ENCODE peak calls at places on chromosomes 11 and 22, in seven cellular contexts. One of them, this sample, is unnamed. For H3K27me3 and H3K9me3, the result is how much of the 10 kb centered on the place peaks cover.

GRCh38 chr11:73172992-73173656 is 31.0 kb upstream of the FCHSD2 start:
- DNase-seq in lung: no peak
- DNase-seq in PC-3: no peak
- DNase-seq in naive thymus-derived CD4-positive, alpha-beta T cell: no peak
- DNase-seq in fibroblast of lung: no peak
- DNase-seq in Peyer's patch: no peak
- DNase-seq in neural progenitor cell: no peak
- DNase-seq in this sample: no peak

GRCh38 chr11:85752890-85753581 is 57.9 kb downstream of the SYTL2 start:
- DNase-seq in lung: no peak
- DNase-seq in PC-3: no peak
- DNase-seq in naive thymus-derived CD4-positive, alpha-beta T cell: peak
- DNase-seq in fibroblast of lung: no peak
- DNase-seq in Peyer's patch: no peak
- DNase-seq in neural progenitor cell: no peak
- DNase-seq in this sample: no peak

GRCh38 chr11:2258501-2259465 is 11.6 kb downstream of the ASCL2 start:
- DNase-seq in lung: no peak
- DNase-seq in PC-3: no peak
- DNase-seq in naive thymus-derived CD4-positive, alpha-beta T cell: no peak
- DNase-seq in fibroblast of lung: no peak
- DNase-seq in Peyer's patch: peak
- DNase-seq in neural progenitor cell: no peak
- DNase-seq in this sample: no peak

GRCh38 chr11:16956538-16957153 is 57.6 kb downstream of the PLEKHA7 start:
- DNase-seq in lung: no peak
- DNase-seq in PC-3: peak
- DNase-seq in naive thymus-derived CD4-positive, alpha-beta T cell: no peak
- DNase-seq in fibroblast of lung: no peak
- DNase-seq in Peyer's patch: no peak
- DNase-seq in neural progenitor cell: no peak
- DNase-seq in this sample: no peak

GRCh38 chr11:108538022-108538424 is 39.8 kb upstream of the POGLUT3 start:
- DNase-seq in lung: peak
- DNase-seq in PC-3: no peak
- DNase-seq in naive thymus-derived CD4-positive, alpha-beta T cell: no peak
- DNase-seq in fibroblast of lung: peak
- DNase-seq in Peyer's patch: peak
- DNase-seq in neural progenitor cell: no peak
- DNase-seq in this sample: no peak

GRCh38 chr22:31923166-31923565 is 21.2 kb upstream of the YWHAH start:
- DNase-seq in lung: no peak
- DNase-seq in PC-3: no peak
- DNase-seq in naive thymus-derived CD4-positive, alpha-beta T cell: no peak
- DNase-seq in fibroblast of lung: no peak
- DNase-seq in Peyer's patch: no peak
- DNase-seq in neural progenitor cell: no peak
- DNase-seq in this sample: no peak

GRCh38 chr11:119320593-119321524 is 3.9 kb upstream of the MCAM start:
- DNase-seq in lung: peak
- DNase-seq in PC-3: peak
- DNase-seq in naive thymus-derived CD4-positive, alpha-beta T cell: peak
- DNase-seq in fibroblast of lung: peak
- DNase-seq in Peyer's patch: peak
- DNase-seq in neural progenitor cell: peak
- DNase-seq in this sample: no peak

GRCh38 chr11:119223856-119224255 is 17.7 kb downstream of the CBL start:
- DNase-seq in lung: no peak
- DNase-seq in PC-3: no peak
- DNase-seq in naive thymus-derived CD4-positive, alpha-beta T cell: no peak
- DNase-seq in fibroblast of lung: peak
- DNase-seq in Peyer's patch: no peak
- DNase-seq in neural progenitor cell: no peak
- DNase-seq in this sample: no peak

GRCh38 chr11:101442936-101443521 is 140.8 kb downstream of the TRPC6 start:
- DNase-seq in lung: no peak
- DNase-seq in PC-3: no peak
- DNase-seq in naive thymus-derived CD4-positive, alpha-beta T cell: no peak
- DNase-seq in fibroblast of lung: no peak
- DNase-seq in Peyer's patch: no peak
- DNase-seq in neural progenitor cell: no peak
- DNase-seq in this sample: no peak

GRCh38 chr11:102683277-102683676 is 22.3 kb downstream of the MMP27 start:
- DNase-seq in lung: no peak
- DNase-seq in PC-3: peak
- DNase-seq in naive thymus-derived CD4-positive, alpha-beta T cell: no peak
- DNase-seq in fibroblast of lung: no peak
- DNase-seq in Peyer's patch: no peak
- DNase-seq in neural progenitor cell: peak
- DNase-seq in this sample: no peak

GRCh38 chr11:11089805-11090204 is 232.0 kb upstream of the ZBED5 start:
- DNase-seq in lung: no peak
- DNase-seq in PC-3: no peak
- DNase-seq in naive thymus-derived CD4-positive, alpha-beta T cell: no peak
- DNase-seq in fibroblast of lung: no peak
- DNase-seq in Peyer's patch: no peak
- DNase-seq in neural progenitor cell: no peak
- DNase-seq in this sample: no peak

GRCh38 chr11:72643547-72643946 is 30.7 kb downstream of the PDE2A start:
- DNase-seq in lung: no peak
- DNase-seq in PC-3: peak
- DNase-seq in naive thymus-derived CD4-positive, alpha-beta T cell: no peak
- DNase-seq in fibroblast of lung: peak
- DNase-seq in Peyer's patch: no peak
- DNase-seq in neural progenitor cell: no peak
- DNase-seq in this sample: no peak

GRCh38 chr11:108732395-108732794 is 67.5 kb downstream of the DDX10 start:
- DNase-seq in lung: no peak
- DNase-seq in PC-3: no peak
- DNase-seq in naive thymus-derived CD4-positive, alpha-beta T cell: no peak
- DNase-seq in fibroblast of lung: no peak
- DNase-seq in Peyer's patch: no peak
- DNase-seq in neural progenitor cell: no peak
- DNase-seq in this sample: no peak

GRCh38 chr11:36403661-36404060 is 106.4 kb downstream of the TRAF6 start:
- DNase-seq in lung: no peak
- DNase-seq in PC-3: no peak
- DNase-seq in naive thymus-derived CD4-positive, alpha-beta T cell: no peak
- DNase-seq in fibroblast of lung: peak
- DNase-seq in Peyer's patch: no peak
- DNase-seq in neural progenitor cell: no peak
- DNase-seq in this sample: no peak

GRCh38 chr11:97361812-97362378 is 972.1 kb downstream of the JRKL start:
- DNase-seq in lung: no peak
- DNase-seq in PC-3: peak
- DNase-seq in naive thymus-derived CD4-positive, alpha-beta T cell: no peak
- DNase-seq in fibroblast of lung: peak
- DNase-seq in Peyer's patch: no peak
- DNase-seq in neural progenitor cell: no peak
- DNase-seq in this sample: no peak

GRCh38 chr22:46450931-46451660 is 86.3 kb downstream of the CELSR1 start:
- DNase-seq in lung: peak
- DNase-seq in PC-3: peak
- DNase-seq in naive thymus-derived CD4-positive, alpha-beta T cell: no peak
- DNase-seq in fibroblast of lung: no peak
- DNase-seq in Peyer's patch: no peak
- DNase-seq in neural progenitor cell: no peak
- DNase-seq in this sample: no peak

GRCh38 chr11:120515186-120515723 is 3.7 kb downstream of the GRIK4 start:
- DNase-seq in lung: no peak
- DNase-seq in PC-3: no peak
- DNase-seq in naive thymus-derived CD4-positive, alpha-beta T cell: no peak
- DNase-seq in fibroblast of lung: no peak
- DNase-seq in Peyer's patch: no peak
- DNase-seq in neural progenitor cell: no peak
- DNase-seq in this sample: no peak

GRCh38 chr11:37504066-37504611 is 906.1 kb upstream of the RAG2 start:
- DNase-seq in lung: no peak
- DNase-seq in PC-3: peak
- DNase-seq in naive thymus-derived CD4-positive, alpha-beta T cell: no peak
- DNase-seq in fibroblast of lung: peak
- DNase-seq in Peyer's patch: no peak
- DNase-seq in neural progenitor cell: peak
- DNase-seq in this sample: peak

GRCh38 chr11:116109228-116109627 is 605.0 kb upstream of the CADM1 start:
- DNase-seq in lung: peak
- DNase-seq in PC-3: peak
- DNase-seq in naive thymus-derived CD4-positive, alpha-beta T cell: no peak
- DNase-seq in fibroblast of lung: peak
- DNase-seq in Peyer's patch: no peak
- DNase-seq in neural progenitor cell: no peak
- DNase-seq in this sample: no peak

GRCh38 chr11:59668188-59668949 is 468 bp downstream of the PATL1 start:
- DNase-seq in lung: peak
- DNase-seq in PC-3: peak
- DNase-seq in naive thymus-derived CD4-positive, alpha-beta T cell: peak
- DNase-seq in fibroblast of lung: peak
- DNase-seq in Peyer's patch: no peak
- DNase-seq in neural progenitor cell: peak
- DNase-seq in this sample: no peak

GRCh38 chr11:115503083-115503885 is 931 bp downstream of the CADM1 start:
- DNase-seq in lung: peak
- DNase-seq in PC-3: peak
- DNase-seq in naive thymus-derived CD4-positive, alpha-beta T cell: no peak
- DNase-seq in fibroblast of lung: peak
- DNase-seq in Peyer's patch: peak
- DNase-seq in neural progenitor cell: peak
- DNase-seq in this sample: no peak

GRCh38 chr11:128318856-128319474 is 268.4 kb downstream of the ETS1 start:
- DNase-seq in lung: no peak
- DNase-seq in PC-3: no peak
- DNase-seq in naive thymus-derived CD4-positive, alpha-beta T cell: no peak
- DNase-seq in fibroblast of lung: peak
- DNase-seq in Peyer's patch: no peak
- DNase-seq in neural progenitor cell: no peak
- DNase-seq in this sample: no peak

GRCh38 chr11:134289789-134290188 is 13.6 kb downstream of the GLB1L3 start:
- DNase-seq in lung: no peak
- DNase-seq in PC-3: no peak
- DNase-seq in naive thymus-derived CD4-positive, alpha-beta T cell: no peak
- DNase-seq in fibroblast of lung: no peak
- DNase-seq in Peyer's patch: no peak
- DNase-seq in neural progenitor cell: peak
- DNase-seq in this sample: no peak

GRCh38 chr11:77322506-77322905 is 21.0 kb upstream of the GDPD4 start:
- DNase-seq in lung: peak
- DNase-seq in PC-3: no peak
- DNase-seq in naive thymus-derived CD4-positive, alpha-beta T cell: no peak
- DNase-seq in fibroblast of lung: peak
- DNase-seq in Peyer's patch: no peak
- DNase-seq in neural progenitor cell: no peak
- DNase-seq in this sample: peak
- H3K27ac ChIP-seq in lung: no peak
- H3K27ac ChIP-seq in PC-3: no peak
- H3K27ac ChIP-seq in naive thymus-derived CD4-positive, alpha-beta T cell: no peak
- H3K27ac ChIP-seq in fibroblast of lung: no peak
- H3K27ac ChIP-seq in Peyer's patch: no peak
- H3K27ac ChIP-seq in neural progenitor cell: no peak
- H3K27ac ChIP-seq in this sample: no peak

DNA sequence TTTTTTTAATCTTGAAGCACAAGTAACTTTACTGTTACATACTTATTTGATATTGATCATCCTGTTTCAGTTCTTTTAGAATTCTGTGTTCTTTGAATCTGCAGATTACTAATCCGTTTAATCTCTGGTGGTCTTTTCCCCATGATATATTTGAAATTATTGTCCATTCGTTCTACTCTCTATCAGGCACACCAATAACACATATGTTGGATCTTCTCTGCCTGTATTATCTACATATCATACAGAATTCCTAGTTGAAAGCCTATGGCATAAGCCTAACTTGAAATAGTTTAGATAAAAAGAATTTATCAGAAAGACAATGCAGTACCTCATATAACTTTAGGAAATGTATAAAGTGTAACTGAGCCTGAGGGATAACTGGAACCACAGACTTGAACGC is 32.6 kb downstream of the STK33 start:
- DNase-seq in lung: no peak
- DNase-seq in PC-3: no peak
- DNase-seq in naive thymus-derived CD4-positive, alpha-beta T cell: no peak
- DNase-seq in fibroblast of lung: no peak
- DNase-seq in Peyer's patch: no peak
- DNase-seq in neural progenitor cell: no peak
- DNase-seq in this sample: no peak
- H3K27me3 ChIP-seq in lung: under half
- H3K27me3 ChIP-seq in PC-3: half or more
- H3K27me3 ChIP-seq in naive thymus-derived CD4-positive, alpha-beta T cell: under half
- H3K27me3 ChIP-seq in fibroblast of lung: under half
- H3K27me3 ChIP-seq in Peyer's patch: under half
- H3K27me3 ChIP-seq in neural progenitor cell: under half
- H3K27me3 ChIP-seq in this sample: under half

DNA sequence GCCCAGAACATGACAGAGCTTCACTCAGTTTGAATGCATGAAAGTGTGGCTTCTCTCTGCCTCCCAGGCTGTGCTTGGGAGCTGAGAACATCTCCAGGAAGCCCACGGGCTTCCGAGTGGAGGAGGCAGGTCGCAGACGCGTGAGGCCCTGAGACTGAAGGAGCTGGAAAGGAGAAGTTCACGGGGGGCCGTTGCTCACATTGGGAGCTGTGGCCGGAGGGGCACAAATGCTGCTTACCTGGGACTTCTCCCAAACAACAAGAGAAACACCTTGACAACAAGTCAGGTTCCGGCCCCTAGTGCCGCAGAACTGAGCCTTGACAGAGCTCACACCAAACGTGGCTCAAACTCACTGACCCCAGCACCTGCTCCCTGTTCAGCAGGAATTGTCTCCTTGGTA is 207.0 kb downstream of the BRD1 start:
- DNase-seq in lung: no peak
- DNase-seq in PC-3: no peak
- DNase-seq in naive thymus-derived CD4-positive, alpha-beta T cell: no peak
- DNase-seq in fibroblast of lung: no peak
- DNase-seq in Peyer's patch: peak
- DNase-seq in neural progenitor cell: no peak
- DNase-seq in this sample: no peak
- H3K9me3 ChIP-seq in lung: under half
- H3K9me3 ChIP-seq in PC-3: under half
- H3K9me3 ChIP-seq in naive thymus-derived CD4-positive, alpha-beta T cell: under half
- H3K9me3 ChIP-seq in fibroblast of lung: under half
- H3K9me3 ChIP-seq in Peyer's patch: under half
- H3K9me3 ChIP-seq in neural progenitor cell: under half
- H3K9me3 ChIP-seq in this sample: half or more

DNA sequence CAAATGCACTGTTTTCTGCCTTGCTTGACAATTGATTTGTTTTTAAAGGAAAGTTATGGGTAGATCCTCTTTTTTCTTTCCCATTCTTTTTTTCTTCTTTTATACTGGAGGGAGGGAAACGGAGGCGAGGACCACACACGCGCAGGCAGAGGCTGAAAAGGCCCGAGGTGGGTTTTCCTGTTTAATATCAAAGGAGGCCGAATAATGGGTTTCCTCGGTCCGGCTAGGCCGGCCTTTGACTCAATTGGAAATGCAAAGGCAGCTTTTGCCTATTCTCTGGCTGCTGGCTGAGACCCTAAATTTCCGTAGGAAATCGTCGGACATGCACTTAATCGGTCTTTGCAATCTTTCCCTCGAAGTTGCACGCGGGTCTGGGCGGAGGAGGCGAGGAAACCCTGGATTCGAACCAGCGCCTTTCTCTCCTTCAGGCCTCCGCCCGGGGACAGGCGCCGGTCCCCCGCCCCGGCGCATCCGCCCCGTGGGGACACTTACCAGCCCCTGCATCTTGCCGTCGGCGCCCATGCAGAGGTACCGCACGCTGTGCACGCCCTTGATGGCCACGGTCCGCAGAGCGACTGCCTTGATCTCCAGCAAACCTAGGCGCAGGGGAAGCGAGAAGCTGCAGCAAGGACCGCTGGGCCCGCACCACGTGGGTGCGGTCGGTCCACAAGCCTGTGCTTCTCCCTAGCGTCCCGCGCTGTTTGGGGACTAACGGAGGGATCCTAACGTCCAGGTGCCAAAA is 882 bp downstream of the FGF19 start:
- DNase-seq in lung: no peak
- DNase-seq in PC-3: no peak
- DNase-seq in naive thymus-derived CD4-positive, alpha-beta T cell: no peak
- DNase-seq in fibroblast of lung: no peak
- DNase-seq in Peyer's patch: no peak
- DNase-seq in neural progenitor cell: peak
- DNase-seq in this sample: no peak
- H3K27ac ChIP-seq in lung: no peak
- H3K27ac ChIP-seq in PC-3: no peak
- H3K27ac ChIP-seq in naive thymus-derived CD4-positive, alpha-beta T cell: no peak
- H3K27ac ChIP-seq in fibroblast of lung: no peak
- H3K27ac ChIP-seq in Peyer's patch: no peak
- H3K27ac ChIP-seq in neural progenitor cell: no peak
- H3K27ac ChIP-seq in this sample: no peak